ENCODE peak calls at places on chromosomes 12 and 14, in six cellular contexts. J is BJ, X is fibroblast of the aortic adventitia, C is HCT116, P is breast epithelium, V is fibroblast of pulmonary artery. L is an unnamed sample.

GRCh38 chr12:81078469-81079196 is 754 bp downstream of the ACSS3 start:
- DNase-seq in J (no peak), X (peak), C (no peak), P (no peak), V (peak), L (no peak)

GRCh38 chr12:54439521-54440255 is 20.6 kb upstream of the ITGA5 start:
- DNase-seq in J (peak), X (peak), C (peak), P (no peak), V (peak), L (no peak)

GRCh38 chr14:59394268-59394667 is 70.9 kb downstream of the GPR135 start:
- DNase-seq in J (no peak), X (peak), C (no peak), P (no peak), V (no peak), L (no peak)

GRCh38 chr12:12081836-12082497 is 11.2 kb downstream of the BCL2L14 start:
- DNase-seq in J (no peak), X (peak), C (peak), P (no peak), V (peak), L (peak)

GRCh38 chr14:61233436-61233956 is 47.6 kb downstream of the TMEM30B start:
- DNase-seq in J (no peak), X (no peak), C (no peak), P (no peak), V (peak), L (no peak)

GRCh38 chr12:89939468-89940215 is 231.0 kb upstream of the ATP2B1 start:
- DNase-seq in J (no peak), X (no peak), C (no peak), P (no peak), V (no peak), L (no peak)

GRCh38 chr12:7647071-7647470 is 18.6 kb downstream of the APOBEC1 start:
- DNase-seq in J (no peak), X (no peak), C (no peak), P (no peak), V (no peak), L (no peak)

GRCh38 chr12:27176765-27177164 is 67.3 kb upstream of the STK38L start:
- DNase-seq in J (no peak), X (peak), C (no peak), P (no peak), V (peak), L (no peak)

GRCh38 chr12:11705010-11705409 is 55.5 kb downstream of the ETV6 start:
- DNase-seq in J (peak), X (peak), C (no peak), P (peak), V (peak), L (peak)

GRCh38 chr12:991350-992278 is 591 bp downstream of the ERC1 start:
- DNase-seq in J (no peak), X (peak), C (no peak), P (peak), V (peak), L (no peak)

GRCh38 chr12:79512068-79512467 is 178.7 kb downstream of the PAWR start:
- DNase-seq in J (no peak), X (no peak), C (no peak), P (no peak), V (no peak), L (no peak)

GRCh38 chr14:71190691-71191090 is 283.4 kb downstream of the PCNX1 start:
- DNase-seq in J (no peak), X (no peak), C (no peak), P (no peak), V (no peak), L (no peak)

GRCh38 chr12:99131761-99132199 is 486.7 kb downstream of the APAF1 start:
- DNase-seq in J (no peak), X (no peak), C (no peak), P (no peak), V (no peak), L (no peak)

GRCh38 chr12:26319511-26319910 is 124.1 kb downstream of the SSPN start:
- DNase-seq in J (peak), X (peak), C (no peak), P (peak), V (peak), L (peak)

GRCh38 chr12:70756791-70757190 is 119.6 kb upstream of the PTPRB start:
- DNase-seq in J (no peak), X (no peak), C (no peak), P (no peak), V (no peak), L (no peak)

GRCh38 chr12:74980510-74980909 is 229.1 kb downstream of the KCNC2 start:
- DNase-seq in J (no peak), X (no peak), C (no peak), P (no peak), V (no peak), L (peak)

GRCh38 chr12:49903700-49904423 is at the start of gene FAIM2:
- DNase-seq in J (peak), X (peak), C (no peak), P (no peak), V (peak), L (no peak)

GRCh38 chr14:78848234-78848820 is 678.2 kb downstream of the NRXN3 start:
- DNase-seq in J (no peak), X (peak), C (peak), P (peak), V (peak), L (no peak)

GRCh38 chr12:48817957-48818830 is at the start of gene CACNB3:
- DNase-seq in J (no peak), X (peak), C (no peak), P (peak), V (peak), L (no peak)

GRCh38 chr12:93373847-93374723 is 3.6 kb upstream of the NUDT4 start:
- DNase-seq in J (no peak), X (no peak), C (no peak), P (no peak), V (no peak), L (no peak)

GRCh38 chr12:93377252-93377542 is 528 bp upstream of the NUDT4 start:
- DNase-seq in J (no peak), X (no peak), C (no peak), P (no peak), V (no peak), L (no peak)

GRCh38 chr12:93375906-93376305 is 1.8 kb upstream of the NUDT4 start:
- DNase-seq in J (no peak), X (no peak), C (no peak), P (no peak), V (no peak), L (no peak)

GRCh38 chr12:93378373-93379310 is 917 bp downstream of the NUDT4 start:
- DNase-seq in J (no peak), X (peak), C (no peak), P (no peak), V (peak), L (no peak)

GRCh38 chr12:93376436-93377251 is 1.1 kb upstream of the NUDT4 start:
- DNase-seq in J (no peak), X (peak), C (no peak), P (no peak), V (peak), L (no peak)
- H3K4me3 ChIP-seq in J (peak), X (peak), C (peak), P (peak), V (peak), L (peak)

DNA sequence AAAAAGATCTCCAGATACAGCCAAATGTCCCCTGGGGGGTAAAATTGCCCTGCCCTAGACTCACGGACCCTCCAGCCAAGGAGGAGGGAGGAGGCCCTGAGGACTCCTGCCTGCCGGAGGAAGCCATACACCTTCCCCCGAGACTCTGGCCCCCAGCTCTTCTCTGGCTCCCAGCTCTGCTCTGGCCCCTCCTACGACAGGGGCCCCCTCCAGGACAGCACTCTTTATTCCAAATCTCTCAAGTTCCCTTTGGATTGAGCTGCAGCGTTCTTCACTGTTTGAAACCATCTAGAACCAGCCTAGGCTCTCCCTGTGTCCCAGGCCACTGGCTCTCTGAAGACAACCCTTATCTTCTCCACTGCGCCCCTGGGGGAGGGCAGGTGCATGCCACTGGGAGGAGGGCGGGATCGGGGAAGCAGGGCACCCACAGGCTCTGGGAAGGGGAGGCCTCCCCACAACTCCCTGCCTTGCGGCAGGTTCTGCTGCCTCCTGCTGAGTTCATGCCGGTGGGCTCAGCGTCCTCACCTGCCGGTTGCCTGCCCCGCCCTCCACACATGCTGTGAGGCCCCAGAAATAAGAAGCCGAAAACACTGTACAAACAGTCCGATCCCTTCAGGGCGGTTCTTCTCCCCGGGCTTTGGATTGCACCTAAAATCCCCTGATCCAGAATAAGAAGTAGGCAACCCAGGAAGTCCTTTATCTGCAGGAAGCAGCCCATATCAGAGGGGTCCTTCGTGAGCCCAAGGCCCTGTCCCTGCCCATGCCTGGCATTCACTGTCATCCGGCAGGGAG is 112.7 kb downstream of the DICER1 start:
- DNase-seq in J (no peak), X (no peak), C (no peak), P (peak), V (no peak), L (no peak)
- TF ChIP-seq CTCF in J (no peak), X (no peak), C (no peak), P (no peak), V (no peak), L (no peak)

GRCh38 chr12:47077206-47078085 is 2.0 kb upstream of the PCED1B start:
- DNase-seq in J (no peak), X (no peak), C (no peak), P (no peak), V (no peak), L (no peak)

GRCh38 chr12:47079894-47080724 is at the start of gene AMIGO2:
- DNase-seq in J (no peak), X (peak), C (no peak), P (peak), V (peak), L (no peak)

GRCh38 chr12:47078733-47079364 is 572 bp upstream of the PCED1B start:
- DNase-seq in J (no peak), X (no peak), C (no peak), P (peak), V (peak), L (no peak)

GRCh38 chr12:47079365-47079893 is at the start of gene PCED1B:
- DNase-seq in J (no peak), X (peak), C (no peak), P (peak), V (peak), L (no peak)

DNA sequence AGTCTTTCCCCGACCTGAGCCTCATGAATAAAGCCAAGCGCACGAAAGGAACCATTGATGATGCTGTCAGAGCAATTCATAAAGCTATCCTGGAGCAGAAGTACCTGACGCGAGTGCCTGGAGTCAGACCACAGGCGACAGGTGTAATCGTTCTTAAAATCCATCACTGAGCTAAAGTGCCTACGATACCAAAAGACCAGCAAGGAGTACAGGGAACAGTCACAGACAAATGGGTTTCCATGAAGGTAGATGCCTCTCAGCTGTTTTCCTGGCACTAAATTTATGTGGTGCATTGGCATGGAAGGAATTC is 1.4 kb upstream of the PCED1B start:
- DNase-seq in J (no peak), X (no peak), C (no peak), P (no peak), V (no peak), L (no peak)
- H3K4me3 ChIP-seq in J (peak), X (peak), C (no peak), P (peak), V (peak), L (peak)

GRCh38 chr12:66048218-66048842 is 82.2 kb downstream of the LLPH start:
- DNase-seq in J (no peak), X (no peak), C (no peak), P (no peak), V (no peak), L (no peak)

GRCh38 chr12:66043035-66043434 is 87.5 kb downstream of the LLPH start:
- DNase-seq in J (no peak), X (no peak), C (no peak), P (no peak), V (no peak), L (no peak)

GRCh38 chr12:66044731-66045130 is 85.8 kb downstream of the LLPH start:
- DNase-seq in J (no peak), X (no peak), C (no peak), P (no peak), V (peak), L (no peak)

GRCh38 chr12:66048843-66049537 is 81.6 kb downstream of the LLPH start:
- DNase-seq in J (no peak), X (peak), C (no peak), P (no peak), V (peak), L (no peak)

GRCh38 chr12:66045506-66045905 is 85.0 kb downstream of the LLPH start:
- DNase-seq in J (no peak), X (no peak), C (no peak), P (no peak), V (no peak), L (no peak)
- TF ChIP-seq CTCF in J (no peak), X (no peak), C (no peak), P (no peak), V (no peak), L (no peak)

GRCh38 chr14:106508216-106508615 is 981.8 kb downstream of the TMEM121 start:
- DNase-seq in J (no peak), X (no peak), C (no peak), P (no peak), V (no peak), L (no peak)
- H3K4me3 ChIP-seq in J (no peak), X (no peak), C (no peak), P (no peak), V (no peak), L (no peak)

DNA sequence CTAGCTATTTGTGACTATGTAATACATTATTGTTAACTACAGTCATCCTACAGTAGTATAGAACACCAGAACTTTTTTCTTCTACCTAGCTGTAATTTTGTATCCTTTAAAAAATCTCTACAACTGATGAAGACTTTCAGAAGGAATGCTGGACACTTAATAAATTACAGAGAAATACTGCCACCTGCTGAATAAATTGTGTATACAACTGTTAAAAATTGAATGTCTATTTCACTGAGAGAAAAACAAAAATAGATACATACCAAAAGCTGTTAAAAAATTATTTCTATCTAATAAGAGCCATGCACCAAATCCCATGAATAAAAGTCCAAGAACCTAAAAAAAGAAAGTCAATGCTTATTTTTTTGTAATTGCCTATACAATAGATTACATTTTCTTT is 6.6 kb downstream of the TSPAN19 start:
- DNase-seq in J (no peak), X (peak), C (peak), P (no peak), V (peak), L (no peak)
- TF ChIP-seq CTCF in J (peak), X (peak), C (no peak), P (peak), V (peak), L (peak)

GRCh38 chr12:40792792-40793386 is 100.7 kb downstream of the CNTN1 start:
- DNase-seq in J (no peak), X (no peak), C (no peak), P (no peak), V (no peak), L (no peak)
- H3K4me3 ChIP-seq in J (no peak), X (no peak), C (no peak), P (no peak), V (no peak), L (no peak)

DNA sequence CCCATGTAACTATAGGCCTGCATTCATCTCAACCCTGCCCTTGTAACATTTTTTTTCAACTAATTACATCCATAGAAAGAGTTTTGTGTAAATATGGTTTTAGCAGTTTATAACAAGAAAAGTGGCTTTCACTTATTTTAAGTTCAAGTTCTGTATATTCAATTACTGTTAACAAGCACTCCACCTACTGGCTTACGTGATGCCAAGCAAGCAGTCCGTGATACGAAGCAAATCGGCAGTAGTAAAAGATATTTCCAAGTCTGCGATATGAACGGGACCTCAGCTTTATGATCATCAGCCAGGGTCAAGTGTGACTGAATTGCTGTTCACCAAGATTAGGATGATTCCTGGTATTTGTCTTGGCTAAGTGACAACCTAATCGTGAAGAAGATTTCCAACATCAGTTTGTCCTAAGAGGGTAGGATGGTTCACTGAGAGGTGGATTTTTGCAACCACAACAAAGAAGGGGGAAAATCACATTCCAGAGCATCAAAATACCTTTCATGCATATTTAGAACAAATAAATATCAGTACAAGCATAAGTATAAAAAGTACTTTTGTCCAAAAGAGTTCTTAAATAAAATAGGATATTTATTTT is 456.2 kb downstream of the FOXG1 start:
- DNase-seq in J (no peak), X (peak), C (no peak), P (no peak), V (peak), L (no peak)
- TF ChIP-seq CTCF in J (peak), X (peak), C (no peak), P (peak), V (peak), L (peak)

GRCh38 chr12:55847603-55848329 is 5.0 kb upstream of the MMP19 start:
- DNase-seq in J (peak), X (peak), C (no peak), P (peak), V (peak), L (no peak)

GRCh38 chr12:55852740-55853139 is 10.0 kb upstream of the MMP19 start:
- DNase-seq in J (no peak), X (no peak), C (no peak), P (no peak), V (no peak), L (no peak)

GRCh38 chr12:55849616-55850015 is 6.9 kb upstream of the MMP19 start:
- DNase-seq in J (no peak), X (no peak), C (no peak), P (no peak), V (no peak), L (no peak)

GRCh38 chr12:55847033-55847432 is 4.3 kb upstream of the MMP19 start:
- DNase-seq in J (no peak), X (peak), C (no peak), P (no peak), V (peak), L (no peak)

GRCh38 chr12:55850893-55851292 is 8.2 kb upstream of the MMP19 start:
- DNase-seq in J (no peak), X (peak), C (no peak), P (no peak), V (peak), L (no peak)
- H3K4me3 ChIP-seq in J (no peak), X (no peak), C (no peak), P (no peak), V (no peak), L (no peak)

L was measured in epithelial cell of proximal tubule.